ENCODE peak calls at places on chromosomes 16 and 17, in five cellular contexts. O is adrenal gland, S is cerebellum, E is GM12891, Y is left colon. J is an unnamed sample.

GRCh38 chr17:79984877-79985276 is 50.8 kb downstream of the TBC1D16 start:
- DNase-seq in S (no peak), O (no peak), Y (peak), E (no peak), J (no peak)

GRCh38 chr17:752620-753219 is 656 bp upstream of the GEMIN4 start:
- DNase-seq in E (peak), O (peak), Y (peak), S (peak), J (no peak)

GRCh38 chr17:80777274-80777673 is 214.4 kb upstream of the CHMP6 start:
- DNase-seq in Y (no peak), O (peak), E (no peak), S (no peak), J (no peak)

GRCh38 chr16:10601444-10602401 is 21.3 kb upstream of the EMP2 start:
- DNase-seq in E (no peak), S (no peak), Y (peak), O (no peak), J (no peak)

GRCh38 chr17:1495265-1495664 is 2.8 kb upstream of the MYO1C start:
- DNase-seq in O (no peak), S (no peak), E (no peak), Y (no peak), J (no peak)

GRCh38 chr17:73393962-73394361 is 82.2 kb upstream of the CDC42EP4 start:
- DNase-seq in E (no peak), O (no peak), S (no peak), Y (no peak), J (no peak)

GRCh38 chr17:76820039-76820438 is 48.2 kb upstream of the MGAT5B start:
- DNase-seq in S (no peak), E (no peak), O (no peak), Y (no peak), J (no peak)

GRCh38 chr16:85253127-85253941 is 141.1 kb upstream of the CIBAR2 start:
- DNase-seq in E (peak), S (peak), O (peak), Y (peak), J (peak)

GRCh38 chr17:14730821-14731220 is 429.9 kb downstream of the HS3ST3B1 start:
- DNase-seq in Y (no peak), S (no peak), O (no peak), E (no peak), J (no peak)

GRCh38 chr17:78127888-78128615 is 503 bp downstream of the TMC6 start:
- DNase-seq in O (no peak), E (no peak), S (no peak), Y (peak), J (no peak)

GRCh38 chr16:23334421-23334853 is 32.3 kb downstream of the SCNN1B start:
- DNase-seq in E (no peak), Y (no peak), S (no peak), O (no peak), J (peak)

GRCh38 chr16:85137323-85138072 is 25.2 kb upstream of the CIBAR2 start:
- DNase-seq in Y (peak), E (no peak), S (peak), O (peak), J (no peak)

GRCh38 chr17:77254961-77255741 is 114.4 kb downstream of the SEC14L1 start:
- DNase-seq in Y (no peak), S (no peak), E (no peak), O (no peak), J (no peak)

GRCh38 chr16:4529085-4530060 is 9.2 kb downstream of the CDIP1 start:
- DNase-seq in Y (no peak), S (no peak), E (no peak), O (no peak), J (no peak)

GRCh38 chr16:49700222-49700927 is 155.5 kb downstream of the ZNF423 start:
- DNase-seq in S (no peak), O (peak), E (no peak), Y (no peak), J (no peak)

GRCh38 chr17:28339431-28339830 is 3.9 kb downstream of the TNFAIP1 start:
- DNase-seq in S (no peak), Y (no peak), E (no peak), O (peak), J (no peak)

GRCh38 chr17:7687908-7688807 is at the start of gene WRAP53:
- DNase-seq in Y (peak), O (peak), S (peak), E (peak), J (peak)

GRCh38 chr16:27455700-27456099 is 53.7 kb downstream of the IL21R start:
- DNase-seq in S (no peak), O (peak), Y (no peak), E (no peak), J (no peak)

GRCh38 chr17:9241371-9241712 is 220.0 kb downstream of the NTN1 start:
- DNase-seq in Y (peak), S (peak), E (no peak), O (peak), J (no peak)

GRCh38 chr17:60129164-60129563 is 20.6 kb upstream of the CA4 start:
- DNase-seq in S (no peak), Y (no peak), O (peak), E (no peak), J (no peak)

GRCh38 chr16:68146583-68146982 is 61.4 kb downstream of the NFATC3 start:
- DNase-seq in O (no peak), E (no peak), Y (no peak), S (no peak), J (no peak)

GRCh38 chr16:81318711-81319110 is 3.9 kb downstream of the GAN start:
- DNase-seq in Y (no peak), E (no peak), S (no peak), O (no peak), J (no peak)

GRCh38 chr16:20806168-20807050 is at the start of the genes ERI2 and REXO5:
- DNase-seq in Y (peak), O (peak), S (peak), E (peak), J (peak)

GRCh38 chr16:77434365-77435239 is at the start of gene ADAMTS18:
- DNase-seq in O (no peak), Y (no peak), E (peak), S (peak), J (no peak)

GRCh38 chr16:29014561-29015029 is 29.7 kb downstream of the LAT start:
- DNase-seq in Y (no peak), E (no peak), O (no peak), S (no peak), J (no peak)

GRCh38 chr17:37698132-37698615 is 46.7 kb downstream of the HNF1B start:
- DNase-seq in Y (no peak), E (no peak), O (no peak), S (no peak), J (no peak)

GRCh38 chr16:56603589-56603988 is 4.8 kb upstream of the MT2A start:
- DNase-seq in S (peak), O (peak), Y (peak), E (no peak), J (no peak)